ENCODE peak calls at places on chromosomes 1 and 21, in six cellular contexts. C is HCT116, U is GM23338, F is PC-3, Q is MM.1S, A is hepatocyte. J is an unnamed sample.

GRCh38 chr1:53681647-53682368 is 57.2 kb downstream of the GLIS1 start:
- DNase-seq in F (peak; percentile 71), A (peak; percentile 87), Q (peak; percentile 81), U (peak; percentile 91), C (peak; percentile 27), J (peak; percentile 40)

GRCh38 chr1:26475989-26476388 is 3.7 kb downstream of the HMGN2 start:
- DNase-seq in F (no peak), A (no peak), U (no peak), C (no peak), Q (no peak), J (no peak)

GRCh38 chr1:10663668-10664035 is 132.8 kb downstream of the CASZ1 start:
- DNase-seq in U (peak; percentile 66), F (no peak), Q (no peak), C (no peak), A (peak; percentile 80), J (no peak)

GRCh38 chr21:44766818-44767354 is 34.7 kb downstream of the UBE2G2 start:
- DNase-seq in F (no peak), U (no peak), C (no peak), A (no peak), Q (no peak), J (no peak)

GRCh38 chr1:72140222-72140621 is 142.1 kb downstream of the NEGR1 start:
- DNase-seq in U (no peak), F (no peak), A (no peak), C (no peak), Q (no peak), J (no peak)

GRCh38 chr1:235873045-235873444 is 6.3 kb upstream of the LYST start:
- DNase-seq in U (no peak), F (no peak), A (no peak), Q (no peak), C (no peak), J (no peak)

GRCh38 chr1:171180671-171181070 is 4.4 kb upstream of the FMO2 start:
- DNase-seq in U (no peak), F (no peak), C (no peak), Q (no peak), A (no peak), J (no peak)

GRCh38 chr1:234605983-234606730 is 3.8 kb downstream of the IRF2BP2 start:
- DNase-seq in F (peak; percentile 44), C (no peak), Q (peak; percentile 50), A (peak; percentile 43), U (no peak), J (peak; percentile 30)

GRCh38 chr1:110538082-110538481 is 19.1 kb upstream of the KCNA10 start:
- DNase-seq in C (no peak), Q (no peak), F (no peak), U (peak; percentile 19), A (no peak), J (no peak)

GRCh38 chr1:237717121-237717520 is 173.6 kb downstream of the ZP4 start:
- DNase-seq in Q (no peak), U (no peak), C (no peak), F (no peak), A (no peak), J (no peak)

GRCh38 chr21:34936874-34937563 is 112.1 kb downstream of the RUNX1 start:
- DNase-seq in U (no peak), A (no peak), Q (no peak), F (peak; percentile 59), C (no peak), J (no peak)

GRCh38 chr1:222167896-222168295 is 380.0 kb downstream of the HHIPL2 start:
- DNase-seq in C (no peak), F (no peak), Q (no peak), A (no peak), U (no peak), J (no peak)

GRCh38 chr1:119040906-119041305 is 52.8 kb upstream of the TBX15 start:
- DNase-seq in A (peak; percentile 13), U (no peak), Q (no peak), C (no peak), F (no peak), J (no peak)

GRCh38 chr1:80472145-80472544 is 1328.6 kb upstream of the ADGRL2 start:
- DNase-seq in A (no peak), U (no peak), Q (no peak), C (no peak), F (no peak), J (no peak)

GRCh38 chr1:206507395-206508129 is at the start of gene RASSF5:
- DNase-seq in U (peak; percentile 90), F (peak; percentile 90), Q (peak; percentile 83), C (no peak), A (peak; percentile 51), J (no peak)

GRCh38 chr1:162551969-162552683 is 9.4 kb upstream of the UAP1 start:
- DNase-seq in C (no peak), Q (no peak), A (no peak), U (no peak), F (no peak), J (no peak)

GRCh38 chr1:30812093-30812492 is 54.5 kb upstream of the LAPTM5 start:
- DNase-seq in U (no peak), F (no peak), C (no peak), A (no peak), Q (no peak), J (no peak)

GRCh38 chr1:24951337-24951736 is 21.3 kb upstream of the RUNX3 start:
- DNase-seq in U (no peak), C (no peak), F (peak; percentile 20), A (no peak), Q (no peak), J (no peak)

GRCh38 chr1:22841754-22842370 is 130.8 kb downstream of the LACTBL1 start:
- DNase-seq in F (no peak), Q (no peak), U (no peak), C (no peak), A (no peak), J (no peak)

GRCh38 chr1:39250460-39251240 is 46.2 kb downstream of the MACF1 start:
- DNase-seq in A (no peak), F (peak; percentile 37), C (no peak), Q (no peak), U (no peak), J (no peak)

GRCh38 chr1:192158181-192158580 is at the start of gene RGS18:
- DNase-seq in F (no peak), C (no peak), U (no peak), A (no peak), Q (no peak), J (peak; percentile 17)
- TF ChIP-seq EZH2phosphoT487 in F (no peak), C (no peak), U (no peak), A (no peak), Q (no peak), J (no peak)

DNA sequence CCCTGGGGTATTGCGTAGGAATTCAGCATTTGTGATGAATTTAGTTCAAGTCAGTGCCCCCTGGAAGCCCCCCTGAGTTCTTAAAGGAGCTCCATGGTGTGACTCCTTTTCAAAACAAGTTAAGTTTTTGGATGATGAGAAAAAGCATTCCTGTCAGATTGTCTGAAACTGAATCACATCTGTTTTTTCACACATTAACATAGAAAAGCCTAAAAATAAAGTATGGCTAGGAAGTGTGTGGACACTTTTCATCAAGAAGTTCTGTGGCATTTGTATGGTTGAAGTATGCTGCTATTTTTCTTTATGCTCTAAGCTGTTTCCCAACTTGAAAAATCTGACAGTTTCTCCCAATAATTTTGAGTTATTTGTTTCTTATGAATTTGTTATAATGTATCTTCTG is 33.7 kb downstream of the PRDM2 start:
- DNase-seq in C (no peak), A (no peak), Q (no peak), F (no peak), U (no peak), J (no peak)
- H3K4me2 ChIP-seq in C (no peak overlapping the region), A (no peak overlapping the region), Q (no peak overlapping the region), F (no peak overlapping the region), U (no peak overlapping the region), J (peak overlapping the region; percentile 83)

DNA sequence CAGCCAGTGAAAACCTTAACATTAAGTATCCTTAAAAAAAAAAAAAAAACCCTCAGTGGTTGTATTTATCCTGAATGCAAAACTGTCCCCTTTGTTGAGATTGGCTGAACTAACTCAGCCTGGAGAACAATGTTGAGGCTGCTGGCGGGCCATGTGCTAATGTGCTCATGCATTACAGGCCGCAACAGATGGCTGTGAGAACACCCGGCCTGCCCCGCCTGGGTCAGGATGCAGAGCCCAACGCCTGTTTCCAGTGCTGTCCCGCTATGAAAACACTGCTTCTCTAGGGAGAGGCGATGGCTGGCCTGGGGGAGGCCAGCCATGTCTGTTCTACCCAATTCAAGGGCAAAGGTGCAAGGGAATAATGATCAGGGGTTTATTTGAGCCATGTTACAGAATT is 13.8 kb downstream of the OLIG2 start:
- DNase-seq in C (no peak), U (peak; percentile 45), Q (no peak), A (no peak), F (no peak), J (no peak)
- TF ChIP-seq EZH2phosphoT487 in C (no peak), U (no peak), Q (no peak), A (no peak), F (no peak), J (no peak)

GRCh38 chr21:43020177-43020576 is 45.8 kb downstream of the PKNOX1 start:
- DNase-seq in U (no peak), Q (no peak), F (no peak), C (no peak), A (no peak), J (no peak)
- H3K4me2 ChIP-seq in U (no peak overlapping the region), Q (no peak overlapping the region), F (no peak overlapping the region), C (no peak overlapping the region), A (no peak overlapping the region), J (peak overlapping the region; percentile 61)

GRCh38 chr1:32881871-32882850 is 4.1 kb upstream of the HPCA start:
- DNase-seq in A (no peak), Q (no peak), C (no peak), U (no peak), F (no peak), J (no peak)
- TF ChIP-seq EZH2phosphoT487 in A (no peak), Q (no peak), C (no peak), U (no peak), F (no peak), J (no peak)

DNA sequence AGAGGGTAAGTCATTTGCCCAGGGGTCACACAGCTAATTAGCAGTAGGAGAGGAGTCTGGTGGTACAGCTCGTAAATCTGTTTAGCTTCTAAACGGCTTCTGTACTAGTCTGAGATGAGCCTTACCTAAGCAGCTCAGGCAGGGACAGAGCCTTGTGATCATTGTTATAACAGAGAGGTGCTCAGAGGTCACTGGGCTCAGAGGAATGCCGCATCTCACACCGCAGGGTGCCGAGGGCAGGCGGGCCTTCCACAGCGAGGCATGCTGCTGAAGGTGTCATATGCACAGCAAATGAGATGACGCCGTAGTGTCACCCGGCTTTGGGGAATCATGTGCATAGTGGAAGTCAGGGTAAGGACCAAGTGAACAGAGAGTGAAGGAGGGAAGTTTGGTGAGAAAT is 305.2 kb upstream of the FMN2 start:
- DNase-seq in U (peak; percentile 70), A (no peak), F (no peak), Q (no peak), C (no peak), J (no peak)
- H3K4me2 ChIP-seq in U (no peak overlapping the region), A (no peak overlapping the region), F (no peak overlapping the region), Q (no peak overlapping the region), C (no peak overlapping the region), J (no peak overlapping the region)

GRCh38 chr1:150126811-150127210 is 22.9 kb upstream of the PLEKHO1 start:
- DNase-seq in F (peak; percentile 22), U (no peak), A (no peak), C (no peak), Q (no peak), J (no peak)
- TF ChIP-seq EZH2phosphoT487 in F (no peak), U (no peak), A (no peak), C (no peak), Q (no peak), J (no peak)

GRCh38 chr1:95440511-95440910 is 206.5 kb downstream of the RWDD3 start:
- DNase-seq in C (no peak), A (no peak), F (no peak), Q (no peak), U (no peak), J (no peak)
- H3K4me2 ChIP-seq in C (no peak overlapping the region), A (no peak overlapping the region), F (no peak overlapping the region), Q (no peak overlapping the region), U (no peak overlapping the region), J (no peak overlapping the region)